ENCODE peak calls at places on chromosomes 2 and 18, in four cellular contexts. E is tibial artery, X is glutamatergic neuron, T is H9. A is an unnamed sample.

GRCh38 chr18:3932285-3932684 is 482.3 kb downstream of the TGIF1 start:
- DNase-seq in E (no peak), X (peak), T (no peak), A (no peak)

GRCh38 chr2:27032495-27033252 is at the start of gene TMEM214:
- DNase-seq in E (peak), X (peak), T (peak), A (peak)

GRCh38 chr2:133166024-133166423 is 402.2 kb downstream of the NCKAP5 start:
- DNase-seq in E (no peak), X (no peak), T (no peak), A (no peak)

GRCh38 chr2:33242845-33243244 is 233.6 kb upstream of the RASGRP3 start:
- DNase-seq in E (no peak), X (no peak), T (no peak), A (no peak)

GRCh38 chr2:129611456-129611855 is 368.0 kb upstream of the RAB6C start:
- DNase-seq in E (no peak), X (peak), T (no peak), A (no peak)

GRCh38 chr2:197137234-197137633 is 173.3 kb downstream of the ANKRD44 start:
- DNase-seq in E (no peak), X (no peak), T (no peak), A (no peak)

GRCh38 chr2:38075436-38076249 is at the start of gene CYP1B1:
- DNase-seq in E (no peak), X (peak), T (no peak), A (no peak)

GRCh38 chr2:226076529-226076928 is 677.0 kb downstream of the NYAP2 start:
- DNase-seq in E (no peak), X (no peak), T (no peak), A (no peak)

GRCh38 chr18:9475643-9476580 is 599 bp downstream of the RALBP1 start:
- DNase-seq in E (peak), X (no peak), T (no peak), A (no peak)

GRCh38 chr2:21920721-21921120 is 797.0 kb downstream of the TDRD15 start:
- DNase-seq in E (no peak), X (no peak), T (no peak), A (no peak)

GRCh38 chr2:206432432-206433082 is 10.8 kb upstream of the ADAM23 start:
- DNase-seq in E (no peak), X (no peak), T (no peak), A (no peak)

GRCh38 chr18:24231773-24232735 is 93.2 kb downstream of the CABYR start:
- DNase-seq in E (peak), X (no peak), T (no peak), A (no peak)

GRCh38 chr18:8706545-8706980 is 1.2 kb downstream of the MTCL1 start:
- DNase-seq in E (no peak), X (no peak), T (no peak), A (no peak)

GRCh38 chr2:158321264-158321663 is 135.3 kb downstream of the CCDC148 start:
- DNase-seq in E (no peak), X (no peak), T (no peak), A (no peak)

GRCh38 chr2:164735309-164735919 is 106.2 kb downstream of the COBLL1 start:
- DNase-seq in E (no peak), X (no peak), T (no peak), A (no peak)

GRCh38 chr2:64668542-64668941 is 14.8 kb upstream of the SERTAD2 start:
- DNase-seq in E (no peak), X (no peak), T (no peak), A (no peak)

GRCh38 chr2:236302555-236302954 is 38.3 kb upstream of the ASB18 start:
- DNase-seq in E (no peak), X (no peak), T (no peak), A (no peak)

GRCh38 chr2:64650722-64651338 is 2.9 kb downstream of the SERTAD2 start:
- DNase-seq in E (no peak), X (no peak), T (no peak), A (no peak)

GRCh38 chr2:231412616-231412963 is 17.1 kb downstream of the B3GNT7 start:
- DNase-seq in E (no peak), X (no peak), T (no peak), A (no peak)

GRCh38 chr2:231411871-231412615 is 16.5 kb downstream of the B3GNT7 start:
- DNase-seq in E (peak), X (peak), T (peak), A (peak)

GRCh38 chr2:231409773-231410172 is 14.3 kb downstream of the B3GNT7 start:
- DNase-seq in E (no peak), X (no peak), T (no peak), A (no peak)

GRCh38 chr2:231411237-231411636 is 15.7 kb downstream of the B3GNT7 start:
- DNase-seq in E (no peak), X (no peak), T (no peak), A (no peak)

GRCh38 chr2:231410293-231411004 is 14.9 kb downstream of the B3GNT7 start:
- DNase-seq in E (no peak), X (no peak), T (peak), A (no peak)
- TF ChIP-seq CTCF in E (no peak), X (peak), T (peak), A (no peak)

GRCh38 chr18:43485565-43485964 is 208.3 kb upstream of the SYT4 start:
- DNase-seq in E (no peak), X (no peak), T (no peak), A (no peak)
- TF ChIP-seq CTCF in E (no peak), X (no peak), T (no peak), A (no peak)

GRCh38 chr2:30915485-30915884 is 108.2 kb upstream of the CAPN13 start:
- DNase-seq in E (no peak), X (peak), T (peak), A (peak)
- TF ChIP-seq CTCF in E (no peak), X (peak), T (peak), A (peak)

GRCh38 chr2:238754259-238754658 is 93.6 kb upstream of the TWIST2 start:
- DNase-seq in E (no peak), X (no peak), T (no peak), A (no peak)
- TF ChIP-seq CTCF in E (no peak), X (no peak), T (peak), A (no peak)

GRCh38 chr2:170711196-170711773 is 3.9 kb upstream of the SP5 start:
- DNase-seq in E (no peak), X (no peak), T (no peak), A (no peak)
- TF ChIP-seq CTCF in E (no peak), X (no peak), T (no peak), A (no peak)

GRCh38 chr2:45483997-45484396 is 127.1 kb downstream of the SRBD1 start:
- DNase-seq in E (no peak), X (no peak), T (no peak), A (no peak)
- TF ChIP-seq CTCF in E (no peak), X (peak), T (peak), A (peak)

A was measured in nephron progenitor cell.